ENCODE peak calls at places on chromosomes 5 and 9, in four cellular contexts. A, U, V and G are unnamed samples.

GRCh38 chr5:127556609-127557348 is 39.3 kb downstream of the PRRC1 start:
- DNase-seq in A (no peak), U (no peak), V (no peak), G (no peak)

GRCh38 chr5:2615917-2616316 is 135.6 kb downstream of the IRX2 start:
- DNase-seq in A (no peak), U (no peak), V (no peak), G (no peak)

GRCh38 chr5:168889039-168889438 is 309.9 kb upstream of the PANK3 start:
- DNase-seq in A (no peak), U (no peak), V (no peak), G (no peak)

GRCh38 chr5:154367101-154367500 is 78.7 kb upstream of the SAP30L start:
- DNase-seq in A (no peak), U (no peak), V (no peak), G (peak)

GRCh38 chr5:178383919-178384814 is 151.6 kb upstream of the PHYKPL start:
- DNase-seq in A (no peak), U (no peak), V (no peak), G (no peak)

GRCh38 chr9:115548826-115549225 is 430.9 kb upstream of the TNC start:
- DNase-seq in A (no peak), U (no peak), V (no peak), G (no peak)

GRCh38 chr5:154937186-154937717 is 759 bp downstream of the GEMIN5 start:
- DNase-seq in A (no peak), U (no peak), V (no peak), G (no peak)

GRCh38 chr9:136741885-136742568 is 713 bp downstream of the LCN10 start:
- DNase-seq in A (no peak), U (no peak), V (no peak), G (no peak)

GRCh38 chr9:125262217-125262991 is 778 bp downstream of the GAPVD1 start:
- DNase-seq in A (no peak), U (no peak), V (no peak), G (no peak)

GRCh38 chr5:133401731-133402347 is 210.5 kb downstream of the FSTL4 start:
- DNase-seq in A (no peak), U (no peak), V (no peak), G (no peak)

GRCh38 chr5:173567548-173567947 is 48.9 kb downstream of the BOD1 start:
- DNase-seq in A (no peak), U (no peak), V (no peak), G (peak)

GRCh38 chr9:120481248-120481647 is 98.7 kb downstream of the CDK5RAP2 start:
- DNase-seq in A (no peak), U (no peak), V (no peak), G (no peak)

GRCh38 chr9:23123048-23123632 is 676.5 kb downstream of the DMRTA1 start:
- DNase-seq in A (no peak), U (no peak), V (no peak), G (peak)

GRCh38 chr5:149211566-149211965 is 60.1 kb upstream of the AFAP1L1 start:
- DNase-seq in A (no peak), U (no peak), V (no peak), G (peak)

GRCh38 chr5:2272039-2272438 is 389.3 kb upstream of the IRX4 start:
- DNase-seq in A (no peak), U (no peak), V (no peak), G (no peak)

GRCh38 chr5:119406551-119406950 is 45.7 kb upstream of the HSD17B4 start:
- DNase-seq in A (no peak), U (no peak), V (no peak), G (no peak)

GRCh38 chr9:122058051-122058450 is 35.1 kb downstream of the TTLL11 start:
- DNase-seq in A (no peak), U (no peak), V (no peak), G (no peak)

GRCh38 chr9:131270171-131271015 is 5.9 kb downstream of the FAM78A start:
- DNase-seq in A (peak), U (peak), V (peak), G (no peak)
- H3K27ac ChIP-seq in A (peak), U (peak), V (no peak), G (no peak)

DNA sequence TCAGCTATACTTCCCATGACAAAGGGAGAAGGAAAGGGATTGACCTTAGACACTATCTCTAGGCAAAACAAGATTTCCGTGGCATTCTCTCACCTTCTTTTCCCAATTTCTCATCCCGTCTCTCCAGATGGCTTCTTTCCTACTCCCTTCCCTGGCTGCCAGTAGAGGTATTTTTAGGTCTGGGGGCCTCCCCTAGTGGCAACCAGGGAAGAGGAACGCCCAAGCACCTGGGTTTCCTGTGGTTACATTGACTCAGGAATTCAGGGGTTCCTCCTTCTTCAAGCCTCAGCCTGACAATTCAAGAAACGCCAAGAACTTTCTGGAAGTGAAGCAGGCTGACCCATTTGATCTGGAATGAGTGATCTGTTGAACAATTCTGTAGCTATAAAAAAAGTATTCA is 111.5 kb upstream of the OSMR start:
- DNase-seq in A (no peak), U (no peak), V (no peak), G (no peak)
- TF ChIP-seq CTCF in A (no peak), U (no peak), V (no peak), G (no peak)

GRCh38 chr9:35923598-35923926 is 14.3 kb downstream of the SPAAR start:
- DNase-seq in A (no peak), U (no peak), V (no peak), G (no peak)
- H3K27ac ChIP-seq in A (peak), U (no peak), V (peak), G (peak)

DNA sequence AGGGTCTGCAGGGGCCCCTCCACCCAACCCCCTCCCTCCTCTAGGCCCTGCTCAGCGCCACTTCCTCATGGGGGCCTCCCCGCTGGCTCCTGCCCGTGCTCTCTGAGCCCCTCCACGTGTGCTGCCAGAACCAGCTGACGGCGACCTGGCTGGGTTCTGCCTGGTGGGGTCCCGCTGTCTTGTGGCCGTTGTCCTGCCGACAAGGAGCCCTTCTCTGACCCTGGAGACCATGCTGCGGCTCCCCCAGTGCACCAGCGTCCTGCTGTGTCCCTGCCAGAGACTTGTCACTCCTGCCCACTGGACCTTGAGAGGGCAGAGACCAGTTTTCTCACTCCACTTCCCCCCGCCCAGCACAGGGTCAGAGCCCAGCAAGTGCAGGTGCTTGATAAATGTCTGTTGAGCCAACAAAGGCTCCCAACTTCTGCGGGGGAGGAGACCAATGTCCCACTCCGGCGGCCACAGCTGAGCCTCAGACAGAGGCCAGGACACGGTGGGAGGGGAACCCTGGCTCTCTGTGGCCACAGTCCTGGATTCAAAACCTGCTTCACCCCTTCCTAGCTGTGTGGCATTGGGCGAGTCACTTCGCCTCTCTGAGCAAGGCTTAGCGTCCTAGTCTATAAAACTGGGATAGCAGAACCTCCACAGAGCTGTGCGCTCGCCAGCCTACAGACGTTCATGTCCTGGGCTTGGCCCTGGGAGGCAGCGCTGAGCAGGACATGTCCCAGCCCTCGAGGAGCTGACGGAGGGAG is 24.8 kb downstream of the SARDH start:
- DNase-seq in A (no peak), U (no peak), V (no peak), G (no peak)
- TF ChIP-seq CTCF in A (no peak), U (no peak), V (no peak), G (peak)

DNA sequence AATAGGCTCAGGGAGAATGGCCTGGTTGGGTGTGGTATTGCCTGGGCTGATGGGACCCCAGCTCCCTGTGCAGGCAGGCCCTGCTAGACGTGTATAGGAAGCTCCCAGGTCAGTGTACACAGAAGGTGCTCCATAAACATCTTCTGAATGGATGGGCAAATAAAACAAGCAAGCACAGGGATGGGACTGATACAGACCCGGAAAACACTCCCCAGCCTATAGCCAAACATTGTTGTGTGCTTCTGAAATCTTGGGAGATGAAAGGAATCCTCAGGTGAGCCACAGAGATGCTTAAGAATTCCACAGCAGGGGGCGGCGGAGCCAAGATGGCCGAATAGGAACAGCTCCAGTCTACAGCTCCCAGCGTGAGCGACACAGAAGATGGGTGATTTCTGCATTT is 151.8 kb downstream of the ENTREP1 start:
- DNase-seq in A (no peak), U (no peak), V (no peak), G (no peak)
- H3K27ac ChIP-seq in A (no peak), U (no peak), V (no peak), G (no peak)

DNA sequence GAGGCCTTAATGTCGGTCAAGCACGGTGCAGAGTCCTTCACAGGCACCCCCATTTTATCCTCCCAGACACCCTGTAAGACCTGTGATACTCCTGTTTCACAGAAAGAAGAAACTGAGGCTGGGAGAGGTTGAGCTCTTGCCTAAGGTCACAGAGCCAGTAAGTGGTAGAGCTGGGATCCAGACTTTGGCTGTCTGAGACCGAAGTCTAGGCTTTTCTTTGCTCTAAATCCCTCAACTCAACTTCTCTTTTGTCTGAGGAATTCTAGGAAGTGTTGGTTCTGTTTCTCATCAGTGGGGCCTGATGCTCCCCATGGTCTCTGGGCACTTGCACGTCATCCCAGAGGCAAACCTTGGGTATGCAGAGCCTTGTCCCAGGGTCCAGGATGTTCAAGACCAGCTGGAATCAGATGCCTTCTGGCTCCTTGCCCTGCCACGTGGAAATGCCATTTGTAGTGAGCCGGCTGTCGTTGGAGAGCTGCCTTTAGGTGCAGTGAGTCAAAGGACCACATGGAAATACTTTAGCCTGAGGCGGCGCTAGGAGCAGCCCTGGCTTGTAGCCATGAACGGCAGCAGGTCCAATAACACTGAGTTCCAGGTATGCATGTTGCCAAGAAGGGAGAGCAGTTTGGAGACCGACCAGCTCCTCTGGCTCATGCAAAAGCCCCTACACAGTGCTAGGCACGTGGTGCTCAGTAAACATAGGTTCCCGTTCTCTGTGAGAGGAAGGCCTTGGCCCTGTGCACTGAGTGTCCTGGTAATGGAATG is 9.2 kb downstream of the DCANP1 start:
- DNase-seq in A (peak), U (no peak), V (no peak), G (peak)
- TF ChIP-seq CTCF in A (no peak), U (no peak), V (no peak), G (no peak)

GRCh38 chr5:74248576-74248975 is 392.0 kb downstream of the ENC1 start:
- DNase-seq in A (no peak), U (no peak), V (no peak), G (no peak)

GRCh38 chr5:74251106-74252032 is 389.2 kb downstream of the ENC1 start:
- DNase-seq in A (no peak), U (no peak), V (peak), G (peak)

GRCh38 chr5:74250304-74251102 is 390.0 kb downstream of the ENC1 start:
- DNase-seq in A (no peak), U (no peak), V (no peak), G (no peak)

GRCh38 chr5:74254257-74254656 is 386.3 kb downstream of the ENC1 start:
- DNase-seq in A (no peak), U (no peak), V (no peak), G (no peak)

DNA sequence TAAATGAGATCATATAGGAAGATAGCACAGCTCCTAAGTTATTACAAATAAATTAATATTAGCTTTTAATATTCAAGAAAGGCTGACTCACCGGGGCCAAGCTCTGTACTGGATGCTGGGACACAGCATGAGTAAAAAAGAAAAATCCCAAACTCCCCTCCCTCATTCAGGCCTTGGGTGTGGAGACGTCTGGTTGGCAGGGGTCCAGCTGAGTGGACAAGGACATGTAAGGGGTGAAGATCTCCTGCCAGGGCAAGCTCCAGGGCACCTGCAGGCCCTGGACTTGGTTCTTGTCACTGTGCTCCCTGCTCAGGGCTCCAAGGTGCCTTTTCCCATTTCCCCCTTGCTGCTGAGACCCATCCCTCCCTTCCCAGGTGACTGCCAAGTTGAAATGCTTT is 388.5 kb downstream of the ENC1 start:
- DNase-seq in A (no peak), U (no peak), V (no peak), G (no peak)
- H3K27ac ChIP-seq in A (peak), U (no peak), V (no peak), G (no peak)

GRCh38 chr5:54515634-54516033 is 1.9 kb upstream of the SNX18 start:
- DNase-seq in A (no peak), U (no peak), V (no peak), G (no peak)

GRCh38 chr5:54516051-54516645 is 1.4 kb upstream of the SNX18 start:
- DNase-seq in A (no peak), U (no peak), V (no peak), G (no peak)

GRCh38 chr5:54514841-54515432 is 2.6 kb upstream of the SNX18 start:
- DNase-seq in A (no peak), U (no peak), V (no peak), G (peak)

GRCh38 chr5:54517174-54517511 is 416 bp upstream of the SNX18 start:
- DNase-seq in A (no peak), U (no peak), V (no peak), G (no peak)

GRCh38 chr5:54514269-54514668 is 3.3 kb upstream of the SNX18 start:
- DNase-seq in A (no peak), U (no peak), V (no peak), G (no peak)
- TF ChIP-seq CTCF in A (no peak), U (no peak), V (no peak), G (no peak)

DNA sequence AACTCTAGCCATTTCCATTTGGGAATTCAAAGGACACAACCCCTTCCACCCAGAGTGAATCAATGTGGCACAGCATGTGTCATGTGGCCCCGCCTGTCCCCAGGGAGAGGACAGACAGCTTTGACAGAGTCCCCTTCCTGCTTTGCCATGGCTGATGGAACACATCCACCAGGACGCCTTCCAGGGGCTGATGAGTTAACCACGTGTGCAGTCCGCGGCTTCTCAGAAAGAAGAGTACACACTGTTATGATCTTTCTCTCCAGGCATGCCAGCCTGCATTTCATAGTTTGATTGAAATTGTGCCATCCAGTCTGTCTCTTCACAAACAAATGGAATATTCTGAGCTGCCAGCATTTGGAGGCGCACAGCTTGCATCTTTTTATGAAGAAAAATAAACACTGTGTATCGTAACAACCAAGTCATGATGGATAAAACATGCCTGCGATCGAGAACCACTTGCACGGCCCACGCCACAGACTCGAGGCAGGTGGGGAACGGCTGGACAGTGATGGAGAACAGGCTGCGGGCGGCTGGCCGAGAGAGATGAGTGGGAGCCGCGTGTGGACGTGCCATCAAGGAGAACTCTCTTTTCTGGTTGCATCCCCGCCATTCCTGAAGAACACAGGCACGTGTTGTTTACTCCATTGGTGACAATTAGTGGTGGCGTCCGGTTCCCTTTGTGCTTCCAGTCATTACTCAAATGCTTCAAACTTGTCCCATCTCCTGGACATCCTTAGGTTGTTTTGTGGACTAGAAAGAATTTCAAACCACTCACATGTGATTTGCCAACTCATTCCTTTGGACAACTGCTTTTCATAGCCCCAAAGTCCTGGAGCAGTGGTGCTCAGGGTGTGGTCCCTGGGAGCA is 220.2 kb downstream of the AGTPBP1 start:
- DNase-seq in A (no peak), U (no peak), V (no peak), G (no peak)
- H3K27ac ChIP-seq in A (no peak), U (no peak), V (no peak), G (no peak)